ENCODE peak calls at places on chromosomes 13 and 19, in ten cellular contexts. One of them, this sample, is unnamed.

GRCh38 chr19:49149652-49150105 is 5.5 kb downstream of the HRC start:
- DNase-seq in A549: peak
- DNase-seq in cardiac muscle cell: peak
- DNase-seq in CD8-positive, alpha-beta T cell: no peak
- DNase-seq in tibial nerve: no peak
- DNase-seq in bronchial epithelial cell: peak
- DNase-seq in body of pancreas: peak
- DNase-seq in Calu3: peak
- DNase-seq in right atrium auricular region: peak
- DNase-seq in heart left ventricle: peak
- DNase-seq in this sample: peak

GRCh38 chr19:7788178-7788932 is 25.3 kb downstream of the CLEC4M start:
- DNase-seq in A549: no peak
- DNase-seq in cardiac muscle cell: no peak
- DNase-seq in CD8-positive, alpha-beta T cell: no peak
- DNase-seq in tibial nerve: no peak
- DNase-seq in bronchial epithelial cell: no peak
- DNase-seq in body of pancreas: no peak
- DNase-seq in Calu3: no peak
- DNase-seq in right atrium auricular region: no peak
- DNase-seq in heart left ventricle: no peak
- DNase-seq in this sample: no peak

GRCh38 chr19:42216653-42217521 is 590 bp downstream of the DEDD2 start:
- DNase-seq in A549: peak
- DNase-seq in cardiac muscle cell: peak
- DNase-seq in CD8-positive, alpha-beta T cell: peak
- DNase-seq in tibial nerve: no peak
- DNase-seq in bronchial epithelial cell: no peak
- DNase-seq in body of pancreas: peak
- DNase-seq in Calu3: peak
- DNase-seq in right atrium auricular region: no peak
- DNase-seq in heart left ventricle: peak
- DNase-seq in this sample: peak

GRCh38 chr13:28313579-28313978 is 175.2 kb downstream of the PAN3 start:
- DNase-seq in A549: no peak
- DNase-seq in cardiac muscle cell: peak
- DNase-seq in CD8-positive, alpha-beta T cell: no peak
- DNase-seq in tibial nerve: no peak
- DNase-seq in bronchial epithelial cell: no peak
- DNase-seq in body of pancreas: no peak
- DNase-seq in Calu3: no peak
- DNase-seq in right atrium auricular region: no peak
- DNase-seq in heart left ventricle: no peak
- DNase-seq in this sample: no peak

GRCh38 chr19:54881884-54882283 is 7.8 kb downstream of the FCAR start:
- DNase-seq in A549: no peak
- DNase-seq in cardiac muscle cell: no peak
- DNase-seq in CD8-positive, alpha-beta T cell: no peak
- DNase-seq in tibial nerve: no peak
- DNase-seq in bronchial epithelial cell: no peak
- DNase-seq in body of pancreas: no peak
- DNase-seq in Calu3: no peak
- DNase-seq in right atrium auricular region: no peak
- DNase-seq in heart left ventricle: no peak
- DNase-seq in this sample: no peak

GRCh38 chr19:2607712-2608601 is 94.5 kb downstream of the GNG7 start:
- DNase-seq in A549: no peak
- DNase-seq in cardiac muscle cell: no peak
- DNase-seq in CD8-positive, alpha-beta T cell: peak
- DNase-seq in tibial nerve: no peak
- DNase-seq in bronchial epithelial cell: no peak
- DNase-seq in body of pancreas: no peak
- DNase-seq in Calu3: no peak
- DNase-seq in right atrium auricular region: no peak
- DNase-seq in heart left ventricle: no peak
- DNase-seq in this sample: no peak

GRCh38 chr13:32309812-32310706 is 5.1 kb downstream of the ZAR1L start:
- DNase-seq in A549: peak
- DNase-seq in cardiac muscle cell: peak
- DNase-seq in CD8-positive, alpha-beta T cell: peak
- DNase-seq in tibial nerve: no peak
- DNase-seq in bronchial epithelial cell: peak
- DNase-seq in body of pancreas: no peak
- DNase-seq in Calu3: peak
- DNase-seq in right atrium auricular region: no peak
- DNase-seq in heart left ventricle: no peak
- DNase-seq in this sample: no peak

GRCh38 chr13:18951412-18951811 is 230.2 kb downstream of the TUBA3C start:
- DNase-seq in A549: no peak
- DNase-seq in cardiac muscle cell: no peak
- DNase-seq in CD8-positive, alpha-beta T cell: no peak
- DNase-seq in tibial nerve: no peak
- DNase-seq in bronchial epithelial cell: no peak
- DNase-seq in body of pancreas: no peak
- DNase-seq in Calu3: no peak
- DNase-seq in right atrium auricular region: no peak
- DNase-seq in heart left ventricle: no peak
- DNase-seq in this sample: no peak

GRCh38 chr19:32208060-32208459 is 137.3 kb upstream of the ZNF507 start:
- DNase-seq in A549: no peak
- DNase-seq in cardiac muscle cell: no peak
- DNase-seq in CD8-positive, alpha-beta T cell: no peak
- DNase-seq in tibial nerve: no peak
- DNase-seq in bronchial epithelial cell: no peak
- DNase-seq in body of pancreas: no peak
- DNase-seq in Calu3: no peak
- DNase-seq in right atrium auricular region: no peak
- DNase-seq in heart left ventricle: no peak
- DNase-seq in this sample: no peak

GRCh38 chr19:19817357-19817756 is 4.2 kb downstream of the ZNF506 start:
- DNase-seq in A549: no peak
- DNase-seq in cardiac muscle cell: no peak
- DNase-seq in CD8-positive, alpha-beta T cell: peak
- DNase-seq in tibial nerve: no peak
- DNase-seq in bronchial epithelial cell: no peak
- DNase-seq in body of pancreas: no peak
- DNase-seq in Calu3: no peak
- DNase-seq in right atrium auricular region: no peak
- DNase-seq in heart left ventricle: no peak
- DNase-seq in this sample: no peak

GRCh38 chr13:34675626-34676025 is 266.4 kb upstream of the NBEA start:
- DNase-seq in A549: no peak
- DNase-seq in cardiac muscle cell: peak
- DNase-seq in CD8-positive, alpha-beta T cell: no peak
- DNase-seq in tibial nerve: no peak
- DNase-seq in bronchial epithelial cell: no peak
- DNase-seq in body of pancreas: no peak
- DNase-seq in Calu3: no peak
- DNase-seq in right atrium auricular region: no peak
- DNase-seq in heart left ventricle: no peak
- DNase-seq in this sample: no peak

GRCh38 chr19:2274937-2275535 is 6.9 kb downstream of the PEAK3 start:
- DNase-seq in A549: peak
- DNase-seq in cardiac muscle cell: peak
- DNase-seq in CD8-positive, alpha-beta T cell: peak
- DNase-seq in tibial nerve: no peak
- DNase-seq in bronchial epithelial cell: peak
- DNase-seq in body of pancreas: peak
- DNase-seq in Calu3: peak
- DNase-seq in right atrium auricular region: peak
- DNase-seq in heart left ventricle: peak
- DNase-seq in this sample: peak

GRCh38 chr13:52600666-52601065 is 41.6 kb upstream of the HNRNPA1L2 start:
- DNase-seq in A549: no peak
- DNase-seq in cardiac muscle cell: peak
- DNase-seq in CD8-positive, alpha-beta T cell: no peak
- DNase-seq in tibial nerve: no peak
- DNase-seq in bronchial epithelial cell: no peak
- DNase-seq in body of pancreas: no peak
- DNase-seq in Calu3: no peak
- DNase-seq in right atrium auricular region: no peak
- DNase-seq in heart left ventricle: no peak
- DNase-seq in this sample: no peak

GRCh38 chr13:19150226-19150625 is 31.4 kb downstream of the TUBA3C start:
- DNase-seq in A549: no peak
- DNase-seq in cardiac muscle cell: no peak
- DNase-seq in CD8-positive, alpha-beta T cell: no peak
- DNase-seq in tibial nerve: no peak
- DNase-seq in bronchial epithelial cell: no peak
- DNase-seq in body of pancreas: no peak
- DNase-seq in Calu3: no peak
- DNase-seq in right atrium auricular region: peak
- DNase-seq in heart left ventricle: no peak
- DNase-seq in this sample: no peak

GRCh38 chr13:112897956-112898785 is 70.8 kb upstream of the MCF2L start:
- DNase-seq in A549: no peak
- DNase-seq in cardiac muscle cell: no peak
- DNase-seq in CD8-positive, alpha-beta T cell: no peak
- DNase-seq in tibial nerve: no peak
- DNase-seq in bronchial epithelial cell: no peak
- DNase-seq in body of pancreas: no peak
- DNase-seq in Calu3: no peak
- DNase-seq in right atrium auricular region: no peak
- DNase-seq in heart left ventricle: peak
- DNase-seq in this sample: no peak

GRCh38 chr19:30664358-30665058 is 292.3 kb downstream of the ZNF536 start:
- DNase-seq in A549: no peak
- DNase-seq in cardiac muscle cell: peak
- DNase-seq in CD8-positive, alpha-beta T cell: no peak
- DNase-seq in tibial nerve: no peak
- DNase-seq in bronchial epithelial cell: no peak
- DNase-seq in body of pancreas: peak
- DNase-seq in Calu3: no peak
- DNase-seq in right atrium auricular region: no peak
- DNase-seq in heart left ventricle: peak
- DNase-seq in this sample: no peak

GRCh38 chr13:34942732-34943674 is 933 bp downstream of the NBEA start:
- DNase-seq in A549: peak
- DNase-seq in cardiac muscle cell: peak
- DNase-seq in CD8-positive, alpha-beta T cell: peak
- DNase-seq in tibial nerve: no peak
- DNase-seq in bronchial epithelial cell: no peak
- DNase-seq in body of pancreas: peak
- DNase-seq in Calu3: peak
- DNase-seq in right atrium auricular region: no peak
- DNase-seq in heart left ventricle: peak
- DNase-seq in this sample: peak

GRCh38 chr13:46553886-46554855 is 1.2 kb downstream of the LRCH1 start:
- DNase-seq in A549: peak
- DNase-seq in cardiac muscle cell: peak
- DNase-seq in CD8-positive, alpha-beta T cell: peak
- DNase-seq in tibial nerve: peak
- DNase-seq in bronchial epithelial cell: peak
- DNase-seq in body of pancreas: peak
- DNase-seq in Calu3: peak
- DNase-seq in right atrium auricular region: peak
- DNase-seq in heart left ventricle: peak
- DNase-seq in this sample: no peak
- TF ChIP-seq CTCF in A549: no peak
- TF ChIP-seq CTCF in cardiac muscle cell: peak
- TF ChIP-seq CTCF in CD8-positive, alpha-beta T cell: no peak
- TF ChIP-seq CTCF in tibial nerve: peak
- TF ChIP-seq CTCF in bronchial epithelial cell: peak
- TF ChIP-seq CTCF in body of pancreas: no peak
- TF ChIP-seq CTCF in Calu3: no peak
- TF ChIP-seq CTCF in right atrium auricular region: no peak
- TF ChIP-seq CTCF in heart left ventricle: peak
- TF ChIP-seq CTCF in this sample: no peak

DNA sequence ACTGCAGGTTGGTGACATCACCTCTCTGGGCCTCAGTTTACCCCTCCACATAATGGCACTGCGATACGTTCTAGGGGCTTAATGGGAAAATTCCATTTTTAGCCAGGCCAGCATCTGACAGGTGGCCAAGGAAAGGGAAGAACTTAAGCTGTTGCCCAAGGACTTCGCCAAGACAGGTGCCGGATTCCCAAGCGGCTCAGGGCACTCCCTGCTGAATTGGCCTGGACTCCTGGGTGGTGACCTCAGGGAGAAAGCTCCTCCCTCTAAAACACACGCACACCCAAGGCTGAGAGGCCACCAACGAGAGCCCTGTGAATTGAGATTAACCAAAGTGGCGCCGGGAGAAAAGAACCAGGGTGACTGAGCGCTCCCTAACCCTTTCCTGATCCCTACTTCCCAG is 13.3 kb downstream of the MAST3 start:
- DNase-seq in A549: no peak
- DNase-seq in cardiac muscle cell: no peak
- DNase-seq in CD8-positive, alpha-beta T cell: no peak
- DNase-seq in tibial nerve: no peak
- DNase-seq in bronchial epithelial cell: no peak
- DNase-seq in body of pancreas: peak
- DNase-seq in Calu3: no peak
- DNase-seq in right atrium auricular region: no peak
- DNase-seq in heart left ventricle: no peak
- DNase-seq in this sample: no peak
- TF ChIP-seq CTCF in A549: no peak
- TF ChIP-seq CTCF in cardiac muscle cell: no peak
- TF ChIP-seq CTCF in CD8-positive, alpha-beta T cell: no peak
- TF ChIP-seq CTCF in tibial nerve: no peak
- TF ChIP-seq CTCF in bronchial epithelial cell: no peak
- TF ChIP-seq CTCF in body of pancreas: no peak
- TF ChIP-seq CTCF in Calu3: no peak
- TF ChIP-seq CTCF in right atrium auricular region: no peak
- TF ChIP-seq CTCF in heart left ventricle: no peak
- TF ChIP-seq CTCF in this sample: no peak

GRCh38 chr13:20188649-20189553 is 3.8 kb downstream of the GJB2 start:
- DNase-seq in A549: no peak
- DNase-seq in cardiac muscle cell: no peak
- DNase-seq in CD8-positive, alpha-beta T cell: no peak
- DNase-seq in tibial nerve: no peak
- DNase-seq in bronchial epithelial cell: no peak
- DNase-seq in body of pancreas: no peak
- DNase-seq in Calu3: no peak
- DNase-seq in right atrium auricular region: no peak
- DNase-seq in heart left ventricle: no peak
- DNase-seq in this sample: no peak
- TF ChIP-seq CTCF in A549: no peak
- TF ChIP-seq CTCF in cardiac muscle cell: no peak
- TF ChIP-seq CTCF in CD8-positive, alpha-beta T cell: no peak
- TF ChIP-seq CTCF in tibial nerve: no peak
- TF ChIP-seq CTCF in bronchial epithelial cell: peak
- TF ChIP-seq CTCF in body of pancreas: no peak
- TF ChIP-seq CTCF in Calu3: no peak
- TF ChIP-seq CTCF in right atrium auricular region: no peak
- TF ChIP-seq CTCF in heart left ventricle: no peak
- TF ChIP-seq CTCF in this sample: no peak

GRCh38 chr19:39197808-39198207 is 1.0 kb downstream of the NCCRP1 start:
- DNase-seq in A549: no peak
- DNase-seq in cardiac muscle cell: no peak
- DNase-seq in CD8-positive, alpha-beta T cell: no peak
- DNase-seq in tibial nerve: no peak
- DNase-seq in bronchial epithelial cell: no peak
- DNase-seq in body of pancreas: peak
- DNase-seq in Calu3: no peak
- DNase-seq in right atrium auricular region: no peak
- DNase-seq in heart left ventricle: no peak
- DNase-seq in this sample: no peak
- TF ChIP-seq CTCF in A549: peak
- TF ChIP-seq CTCF in cardiac muscle cell: no peak
- TF ChIP-seq CTCF in CD8-positive, alpha-beta T cell: no peak
- TF ChIP-seq CTCF in tibial nerve: no peak
- TF ChIP-seq CTCF in bronchial epithelial cell: no peak
- TF ChIP-seq CTCF in body of pancreas: peak
- TF ChIP-seq CTCF in Calu3: no peak
- TF ChIP-seq CTCF in right atrium auricular region: no peak
- TF ChIP-seq CTCF in heart left ventricle: no peak
- TF ChIP-seq CTCF in this sample: no peak

GRCh38 chr19:50851620-50852019 is 3.1 kb upstream of the KLK3 start:
- DNase-seq in A549: no peak
- DNase-seq in cardiac muscle cell: no peak
- DNase-seq in CD8-positive, alpha-beta T cell: no peak
- DNase-seq in tibial nerve: no peak
- DNase-seq in bronchial epithelial cell: no peak
- DNase-seq in body of pancreas: no peak
- DNase-seq in Calu3: no peak
- DNase-seq in right atrium auricular region: no peak
- DNase-seq in heart left ventricle: no peak
- DNase-seq in this sample: no peak
- TF ChIP-seq CTCF in A549: no peak
- TF ChIP-seq CTCF in cardiac muscle cell: no peak
- TF ChIP-seq CTCF in CD8-positive, alpha-beta T cell: no peak
- TF ChIP-seq CTCF in tibial nerve: no peak
- TF ChIP-seq CTCF in bronchial epithelial cell: no peak
- TF ChIP-seq CTCF in body of pancreas: no peak
- TF ChIP-seq CTCF in Calu3: no peak
- TF ChIP-seq CTCF in right atrium auricular region: no peak
- TF ChIP-seq CTCF in heart left ventricle: no peak
- TF ChIP-seq CTCF in this sample: no peak

This sample was measured in dorsolateral prefrontal cortex.